ENCODE peak calls at places on chromosomes 16 and 17, in six cellular contexts. One of them, this sample, is unnamed.

GRCh38 chr16:68486671-68487495 is 38.6 kb upstream of the SMPD3 start:
- DNase-seq in lower leg skin: no peak
- DNase-seq in tibial artery: no peak
- DNase-seq in body of pancreas: peak
- DNase-seq in pancreas: no peak
- DNase-seq in left ventricle myocardium inferior: no peak
- DNase-seq in this sample: no peak

GRCh38 chr16:24850289-24850931 is 4.6 kb downstream of the SLC5A11 start:
- DNase-seq in lower leg skin: no peak
- DNase-seq in tibial artery: no peak
- DNase-seq in body of pancreas: no peak
- DNase-seq in pancreas: no peak
- DNase-seq in left ventricle myocardium inferior: no peak
- DNase-seq in this sample: peak

GRCh38 chr17:8290043-8290442 is 1.6 kb downstream of the RANGRF start:
- DNase-seq in lower leg skin: no peak
- DNase-seq in tibial artery: no peak
- DNase-seq in body of pancreas: no peak
- DNase-seq in pancreas: no peak
- DNase-seq in left ventricle myocardium inferior: no peak
- DNase-seq in this sample: no peak

GRCh38 chr17:11948791-11949190 is 48.5 kb downstream of the ZNF18 start:
- DNase-seq in lower leg skin: no peak
- DNase-seq in tibial artery: no peak
- DNase-seq in body of pancreas: peak
- DNase-seq in pancreas: no peak
- DNase-seq in left ventricle myocardium inferior: no peak
- DNase-seq in this sample: peak

GRCh38 chr17:65634533-65634932 is 73.1 kb upstream of the AXIN2 start:
- DNase-seq in lower leg skin: no peak
- DNase-seq in tibial artery: no peak
- DNase-seq in body of pancreas: peak
- DNase-seq in pancreas: no peak
- DNase-seq in left ventricle myocardium inferior: no peak
- DNase-seq in this sample: no peak

GRCh38 chr16:4908854-4909401 is 28.0 kb downstream of the PPL start:
- DNase-seq in lower leg skin: no peak
- DNase-seq in tibial artery: no peak
- DNase-seq in body of pancreas: no peak
- DNase-seq in pancreas: no peak
- DNase-seq in left ventricle myocardium inferior: no peak
- DNase-seq in this sample: no peak

GRCh38 chr17:231191-231965 is 49.9 kb upstream of the DOC2B start:
- DNase-seq in lower leg skin: no peak
- DNase-seq in tibial artery: peak
- DNase-seq in body of pancreas: no peak
- DNase-seq in pancreas: peak
- DNase-seq in left ventricle myocardium inferior: peak
- DNase-seq in this sample: no peak

GRCh38 chr16:1188781-1189189 is 35.9 kb downstream of the CACNA1H start:
- DNase-seq in lower leg skin: no peak
- DNase-seq in tibial artery: no peak
- DNase-seq in body of pancreas: peak
- DNase-seq in pancreas: peak
- DNase-seq in left ventricle myocardium inferior: peak
- DNase-seq in this sample: peak

GRCh38 chr17:74605361-74605760 is 13.3 kb upstream of the CD300LD start:
- DNase-seq in lower leg skin: peak
- DNase-seq in tibial artery: peak
- DNase-seq in body of pancreas: peak
- DNase-seq in pancreas: no peak
- DNase-seq in left ventricle myocardium inferior: peak
- DNase-seq in this sample: peak

GRCh38 chr16:84845496-84846002 is 25.8 kb downstream of the CRISPLD2 start:
- DNase-seq in lower leg skin: no peak
- DNase-seq in tibial artery: no peak
- DNase-seq in body of pancreas: no peak
- DNase-seq in pancreas: no peak
- DNase-seq in left ventricle myocardium inferior: no peak
- DNase-seq in this sample: no peak

GRCh38 chr17:8552582-8553320 is 77.8 kb downstream of the MYH10 start:
- DNase-seq in lower leg skin: no peak
- DNase-seq in tibial artery: no peak
- DNase-seq in body of pancreas: no peak
- DNase-seq in pancreas: no peak
- DNase-seq in left ventricle myocardium inferior: no peak
- DNase-seq in this sample: no peak

GRCh38 chr17:75856062-75856681 is 1.0 kb upstream of the WBP2 start:
- DNase-seq in lower leg skin: no peak
- DNase-seq in tibial artery: peak
- DNase-seq in body of pancreas: peak
- DNase-seq in pancreas: no peak
- DNase-seq in left ventricle myocardium inferior: no peak
- DNase-seq in this sample: no peak

GRCh38 chr17:17884281-17885028 is 47.7 kb upstream of the SREBF1 start:
- DNase-seq in lower leg skin: no peak
- DNase-seq in tibial artery: no peak
- DNase-seq in body of pancreas: no peak
- DNase-seq in pancreas: no peak
- DNase-seq in left ventricle myocardium inferior: no peak
- DNase-seq in this sample: no peak

GRCh38 chr17:28473542-28473941 is at the start of gene SLC13A2:
- DNase-seq in lower leg skin: no peak
- DNase-seq in tibial artery: peak
- DNase-seq in body of pancreas: peak
- DNase-seq in pancreas: no peak
- DNase-seq in left ventricle myocardium inferior: no peak
- DNase-seq in this sample: no peak

GRCh38 chr17:74864866-74865395 is 5.2 kb upstream of the GRIN2C start:
- DNase-seq in lower leg skin: peak
- DNase-seq in tibial artery: peak
- DNase-seq in body of pancreas: peak
- DNase-seq in pancreas: peak
- DNase-seq in left ventricle myocardium inferior: peak
- DNase-seq in this sample: peak

GRCh38 chr16:57757326-57757786 is 21.8 kb downstream of the KATNB1 start:
- DNase-seq in lower leg skin: peak
- DNase-seq in tibial artery: peak
- DNase-seq in body of pancreas: peak
- DNase-seq in pancreas: peak
- DNase-seq in left ventricle myocardium inferior: peak
- DNase-seq in this sample: peak

GRCh38 chr17:33942414-33942813 is 312.7 kb upstream of the CCL2 start:
- DNase-seq in lower leg skin: no peak
- DNase-seq in tibial artery: no peak
- DNase-seq in body of pancreas: peak
- DNase-seq in pancreas: no peak
- DNase-seq in left ventricle myocardium inferior: no peak
- DNase-seq in this sample: no peak

GRCh38 chr17:41844971-41845370 is 7.3 kb downstream of the KLHL10 start:
- DNase-seq in lower leg skin: no peak
- DNase-seq in tibial artery: no peak
- DNase-seq in body of pancreas: no peak
- DNase-seq in pancreas: no peak
- DNase-seq in left ventricle myocardium inferior: no peak
- DNase-seq in this sample: no peak

GRCh38 chr17:30095507-30096244 is 20.9 kb upstream of the NSRP1 start:
- DNase-seq in lower leg skin: no peak
- DNase-seq in tibial artery: no peak
- DNase-seq in body of pancreas: peak
- DNase-seq in pancreas: no peak
- DNase-seq in left ventricle myocardium inferior: no peak
- DNase-seq in this sample: peak

GRCh38 chr17:47883589-47884426 is 12.2 kb upstream of the SP2 start:
- DNase-seq in lower leg skin: no peak
- DNase-seq in tibial artery: no peak
- DNase-seq in body of pancreas: no peak
- DNase-seq in pancreas: no peak
- DNase-seq in left ventricle myocardium inferior: no peak
- DNase-seq in this sample: no peak

GRCh38 chr17:63275318-63275967 is 170.7 kb downstream of the CYB561 start:
- DNase-seq in lower leg skin: no peak
- DNase-seq in tibial artery: no peak
- DNase-seq in body of pancreas: peak
- DNase-seq in pancreas: no peak
- DNase-seq in left ventricle myocardium inferior: no peak
- DNase-seq in this sample: peak

GRCh38 chr17:51848451-51848850 is 310.1 kb downstream of the CA10 start:
- DNase-seq in lower leg skin: no peak
- DNase-seq in tibial artery: no peak
- DNase-seq in body of pancreas: no peak
- DNase-seq in pancreas: no peak
- DNase-seq in left ventricle myocardium inferior: no peak
- DNase-seq in this sample: no peak

GRCh38 chr17:64706224-64707076 is 44.3 kb upstream of the SMURF2 start:
- DNase-seq in lower leg skin: no peak
- DNase-seq in tibial artery: no peak
- DNase-seq in body of pancreas: peak
- DNase-seq in pancreas: no peak
- DNase-seq in left ventricle myocardium inferior: no peak
- DNase-seq in this sample: no peak

GRCh38 chr17:56994009-56994792 is 16.3 kb downstream of the SCPEP1 start:
- DNase-seq in lower leg skin: no peak
- DNase-seq in tibial artery: no peak
- DNase-seq in body of pancreas: no peak
- DNase-seq in pancreas: no peak
- DNase-seq in left ventricle myocardium inferior: no peak
- DNase-seq in this sample: peak

GRCh38 chr17:9862191-9862590 is 36.5 kb downstream of the GLP2R start:
- DNase-seq in lower leg skin: no peak
- DNase-seq in tibial artery: no peak
- DNase-seq in body of pancreas: no peak
- DNase-seq in pancreas: no peak
- DNase-seq in left ventricle myocardium inferior: no peak
- DNase-seq in this sample: no peak

GRCh38 chr17:44095647-44096496 is 25.3 kb downstream of the G6PC3 start:
- DNase-seq in lower leg skin: peak
- DNase-seq in tibial artery: no peak
- DNase-seq in body of pancreas: peak
- DNase-seq in pancreas: no peak
- DNase-seq in left ventricle myocardium inferior: peak
- DNase-seq in this sample: peak

GRCh38 chr16:3443108-3444031 is at the start of the genes NAA60 and ZNF597:
- DNase-seq in lower leg skin: peak
- DNase-seq in tibial artery: peak
- DNase-seq in body of pancreas: peak
- DNase-seq in pancreas: peak
- DNase-seq in left ventricle myocardium inferior: peak
- DNase-seq in this sample: peak

GRCh38 chr16:3439637-3440036 is 3.7 kb downstream of the ZNF597 start:
- DNase-seq in lower leg skin: no peak
- DNase-seq in tibial artery: no peak
- DNase-seq in body of pancreas: no peak
- DNase-seq in pancreas: no peak
- DNase-seq in left ventricle myocardium inferior: no peak
- DNase-seq in this sample: no peak

DNA sequence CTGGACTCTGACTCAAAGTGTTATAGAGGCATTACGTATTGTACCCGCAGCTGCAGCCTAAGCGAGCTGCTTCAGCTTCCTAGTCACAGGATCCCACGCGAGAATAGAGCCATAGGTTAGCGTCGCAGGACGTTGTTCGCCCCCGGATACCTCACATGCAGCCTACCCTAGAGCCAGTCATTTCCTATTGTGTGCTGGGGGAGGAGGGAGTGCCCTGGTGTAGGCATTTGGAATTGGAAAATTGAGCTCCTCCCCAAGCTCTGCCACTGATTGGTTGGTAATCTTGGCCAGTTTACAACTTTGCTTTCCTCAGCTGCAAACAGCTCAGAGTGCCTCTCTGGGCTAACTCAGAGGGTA is 530 bp downstream of the NAA60 start:
- DNase-seq in lower leg skin: no peak
- DNase-seq in tibial artery: no peak
- DNase-seq in body of pancreas: no peak
- DNase-seq in pancreas: no peak
- DNase-seq in left ventricle myocardium inferior: no peak
- DNase-seq in this sample: peak
- TF ChIP-seq CTCF in lower leg skin: no peak
- TF ChIP-seq CTCF in tibial artery: no peak
- TF ChIP-seq CTCF in body of pancreas: no peak
- TF ChIP-seq CTCF in pancreas: no peak
- TF ChIP-seq CTCF in left ventricle myocardium inferior: no peak
- TF ChIP-seq CTCF in this sample: no peak

DNA sequence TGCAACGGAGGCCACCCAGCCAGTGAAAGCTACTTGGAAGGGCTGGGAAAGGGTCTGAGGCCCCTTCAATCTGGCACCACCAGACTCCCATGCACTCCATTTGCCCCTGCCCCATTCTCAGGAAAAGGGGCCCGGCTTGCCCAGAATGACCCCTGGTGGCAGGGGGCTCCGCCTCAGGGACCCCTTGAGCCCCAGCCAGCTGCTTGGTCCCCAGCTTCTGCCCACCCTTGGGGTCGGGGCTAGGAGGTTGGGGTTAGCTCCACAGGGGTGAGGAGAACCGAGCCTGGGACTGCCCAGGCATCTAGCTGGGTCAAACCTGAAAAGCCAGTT is 1.3 kb downstream of the RHBDF1 start:
- DNase-seq in lower leg skin: no peak
- DNase-seq in tibial artery: no peak
- DNase-seq in body of pancreas: no peak
- DNase-seq in pancreas: no peak
- DNase-seq in left ventricle myocardium inferior: no peak
- DNase-seq in this sample: no peak
- H3K4me3 ChIP-seq in lower leg skin: no peak
- H3K4me3 ChIP-seq in tibial artery: peak
- H3K4me3 ChIP-seq in body of pancreas: no peak
- H3K4me3 ChIP-seq in pancreas: peak
- H3K4me3 ChIP-seq in left ventricle myocardium inferior: peak
- H3K4me3 ChIP-seq in this sample: peak

DNA sequence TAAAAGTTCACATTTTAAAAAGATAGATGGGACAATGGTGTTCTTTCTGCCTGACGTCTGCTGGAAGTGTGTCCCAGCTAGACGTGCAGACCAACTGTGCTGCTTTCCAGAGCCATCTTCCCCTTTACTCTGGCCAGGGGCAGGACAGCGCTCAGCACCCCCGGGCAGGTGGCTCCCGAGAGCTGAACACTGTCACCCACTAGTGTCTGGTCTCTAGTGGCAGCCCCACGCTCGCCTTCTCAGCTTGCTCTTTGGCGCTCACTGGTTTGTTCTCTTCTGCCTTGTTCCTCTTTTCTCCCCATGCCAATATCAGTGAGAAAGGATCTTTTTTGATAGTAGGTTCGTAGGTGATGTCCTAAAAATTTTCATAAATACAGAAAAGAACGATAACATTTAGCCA is 25.7 kb downstream of the ZC3H18 start:
- DNase-seq in lower leg skin: no peak
- DNase-seq in tibial artery: no peak
- DNase-seq in body of pancreas: no peak
- DNase-seq in pancreas: no peak
- DNase-seq in left ventricle myocardium inferior: no peak
- DNase-seq in this sample: no peak
- TF ChIP-seq CTCF in lower leg skin: no peak
- TF ChIP-seq CTCF in tibial artery: no peak
- TF ChIP-seq CTCF in body of pancreas: no peak
- TF ChIP-seq CTCF in pancreas: no peak
- TF ChIP-seq CTCF in left ventricle myocardium inferior: no peak
- TF ChIP-seq CTCF in this sample: no peak

GRCh38 chr17:40560592-40561293 is 4.5 kb downstream of the CCR7 start:
- DNase-seq in lower leg skin: no peak
- DNase-seq in tibial artery: no peak
- DNase-seq in body of pancreas: no peak
- DNase-seq in pancreas: peak
- DNase-seq in left ventricle myocardium inferior: no peak
- DNase-seq in this sample: peak
- H3K4me3 ChIP-seq in lower leg skin: no peak
- H3K4me3 ChIP-seq in tibial artery: no peak
- H3K4me3 ChIP-seq in body of pancreas: no peak
- H3K4me3 ChIP-seq in pancreas: no peak
- H3K4me3 ChIP-seq in left ventricle myocardium inferior: peak
- H3K4me3 ChIP-seq in this sample: peak

This sample was measured in cardiac fibroblast.